ENCODE peak calls at places on chromosomes 7 and 10, in six cellular contexts. One of them, this sample, is unnamed.

GRCh38 chr10:510415-510881 is 179.0 kb downstream of the DIP2C start:
- DNase-seq in HepG2: no peak
- DNase-seq in endothelial cell of umbilical vein: no peak
- DNase-seq in GM12878: no peak
- DNase-seq in A549: no peak
- DNase-seq in K562: no peak
- DNase-seq in this sample: no peak

GRCh38 chr10:133070402-133070801 is 17.3 kb upstream of the ADGRA1 start:
- DNase-seq in HepG2: no peak
- DNase-seq in endothelial cell of umbilical vein: no peak
- DNase-seq in GM12878: no peak
- DNase-seq in A549: no peak
- DNase-seq in K562: no peak
- DNase-seq in this sample: no peak

GRCh38 chr7:102897211-102897621 is 15.6 kb upstream of the LRRC17 start:
- DNase-seq in HepG2: no peak
- DNase-seq in endothelial cell of umbilical vein: peak; percentile 82
- DNase-seq in GM12878: no peak
- DNase-seq in A549: no peak
- DNase-seq in K562: no peak
- DNase-seq in this sample: no peak

GRCh38 chr7:39595102-39595620 is 28.2 kb upstream of the RALA start:
- DNase-seq in HepG2: peak; percentile 16
- DNase-seq in endothelial cell of umbilical vein: peak; percentile 97
- DNase-seq in GM12878: no peak
- DNase-seq in A549: no peak
- DNase-seq in K562: no peak
- DNase-seq in this sample: no peak

GRCh38 chr10:46520941-46521340 is 35.5 kb downstream of the GPRIN2 start:
- DNase-seq in HepG2: no peak
- DNase-seq in endothelial cell of umbilical vein: no peak
- DNase-seq in GM12878: no peak
- DNase-seq in A549: no peak
- DNase-seq in K562: no peak
- DNase-seq in this sample: no peak

GRCh38 chr7:73718438-73718881 is 1.0 kb downstream of the STX1A start:
- DNase-seq in HepG2: no peak
- DNase-seq in endothelial cell of umbilical vein: no peak
- DNase-seq in GM12878: no peak
- DNase-seq in A549: no peak
- DNase-seq in K562: no peak
- DNase-seq in this sample: no peak

GRCh38 chr10:4099202-4099601 is 314.2 kb upstream of the KLF6 start:
- DNase-seq in HepG2: no peak
- DNase-seq in endothelial cell of umbilical vein: no peak
- DNase-seq in GM12878: no peak
- DNase-seq in A549: no peak
- DNase-seq in K562: no peak
- DNase-seq in this sample: no peak

GRCh38 chr7:85750454-85750949 is 563.6 kb upstream of the SEMA3D start:
- DNase-seq in HepG2: peak; percentile 36
- DNase-seq in endothelial cell of umbilical vein: peak; percentile 44
- DNase-seq in GM12878: no peak
- DNase-seq in A549: peak; percentile 54
- DNase-seq in K562: peak; percentile 9
- DNase-seq in this sample: peak; percentile 62

GRCh38 chr7:129951076-129952011 is 1.4 kb downstream of the UBE2H start:
- DNase-seq in HepG2: no peak
- DNase-seq in endothelial cell of umbilical vein: peak; percentile 52
- DNase-seq in GM12878: no peak
- DNase-seq in A549: no peak
- DNase-seq in K562: peak; percentile 60
- DNase-seq in this sample: peak; percentile 47

DNA sequence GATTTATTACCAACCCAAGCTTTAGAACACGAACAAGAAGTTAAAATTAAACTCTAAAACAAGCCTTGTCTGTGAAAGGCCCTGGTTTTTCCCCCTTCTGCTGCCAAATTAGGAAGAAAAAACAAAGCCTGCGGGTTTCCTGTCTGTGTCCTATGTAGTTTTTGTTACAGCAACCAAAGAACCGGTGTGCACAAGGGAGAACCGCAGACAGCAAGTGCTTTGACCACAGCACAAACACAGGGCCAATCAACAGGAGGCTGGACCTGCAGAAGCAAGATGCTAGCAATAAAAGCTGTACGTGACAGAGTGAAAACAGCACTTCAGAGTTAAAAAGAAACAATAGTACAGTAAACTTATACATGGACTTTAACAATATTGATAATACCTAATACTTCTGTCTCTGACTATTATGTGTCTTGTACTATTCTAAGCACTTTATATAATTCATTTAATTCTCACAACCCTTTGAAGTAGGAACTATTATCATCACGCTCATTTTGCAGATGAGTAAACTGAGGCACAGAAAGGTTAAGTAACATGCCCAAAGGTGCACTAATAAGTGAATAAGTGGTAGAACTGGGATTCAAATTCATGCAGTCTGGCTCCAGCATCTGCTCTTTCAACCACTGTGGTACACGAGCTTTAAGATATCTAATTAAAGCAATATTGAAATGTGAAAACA is 66.0 kb downstream of the STK17A start:
- DNase-seq in HepG2: no peak
- DNase-seq in endothelial cell of umbilical vein: peak; percentile 70
- DNase-seq in GM12878: peak; percentile 97
- DNase-seq in A549: no peak
- DNase-seq in K562: no peak
- DNase-seq in this sample: peak; percentile 85
- TF ChIP-seq POLR2A in HepG2: no peak
- TF ChIP-seq POLR2A in endothelial cell of umbilical vein: peak; percentile 13
- TF ChIP-seq POLR2A in GM12878: no peak
- TF ChIP-seq POLR2A in A549: no peak
- TF ChIP-seq POLR2A in K562: no peak
- TF ChIP-seq POLR2A in this sample: no peak

DNA sequence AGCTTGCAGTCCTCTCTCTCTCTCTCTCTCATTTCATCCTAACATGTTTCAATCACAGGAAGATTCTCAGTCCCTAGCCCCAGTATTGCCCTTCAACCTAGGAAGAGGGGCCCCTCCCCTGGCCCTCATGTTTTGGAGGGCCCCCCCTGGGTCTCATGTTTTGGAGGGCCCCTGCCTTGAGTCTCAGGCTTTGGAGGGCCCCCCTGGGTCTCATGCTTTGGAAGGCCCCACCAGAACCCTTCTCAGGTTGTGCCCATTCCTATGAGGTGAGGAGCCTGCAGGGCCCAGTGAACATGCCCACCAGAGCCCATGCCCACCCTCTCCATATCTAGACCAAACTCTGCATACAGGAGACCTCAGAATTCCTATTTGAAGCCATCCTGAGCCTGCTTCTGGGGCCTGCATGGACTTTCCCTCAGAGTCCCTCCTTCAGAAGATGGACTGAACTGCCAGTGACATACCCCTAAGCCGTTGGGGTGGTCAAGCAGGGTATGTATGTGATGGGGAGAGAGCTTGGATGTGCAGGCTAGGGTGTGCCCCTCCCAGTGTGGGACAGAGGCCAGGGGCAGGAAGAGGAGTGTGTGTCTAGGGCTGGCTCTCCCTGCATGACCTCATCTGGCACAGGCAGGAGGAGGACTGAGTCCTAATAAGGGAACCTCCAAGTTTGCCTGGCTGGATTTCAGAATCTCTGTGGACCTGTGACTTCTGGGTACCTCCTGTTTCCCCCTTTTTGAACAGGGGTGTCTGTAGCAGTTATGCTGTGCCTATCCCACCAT is 8.1 kb upstream of the VDAC2 start:
- DNase-seq in HepG2: peak; percentile 41
- DNase-seq in endothelial cell of umbilical vein: no peak
- DNase-seq in GM12878: no peak
- DNase-seq in A549: peak; percentile 81
- DNase-seq in K562: no peak
- DNase-seq in this sample: no peak
- TF ChIP-seq MYC in HepG2: no peak
- TF ChIP-seq MYC in endothelial cell of umbilical vein: no peak
- TF ChIP-seq MYC in GM12878: no peak
- TF ChIP-seq MYC in A549: no peak
- TF ChIP-seq MYC in K562: no peak
- TF ChIP-seq MYC in this sample: no peak

GRCh38 chr10:111076682-111077661 is at the start of gene ADRA2A:
- DNase-seq in HepG2: no peak
- DNase-seq in endothelial cell of umbilical vein: peak; percentile 35
- DNase-seq in GM12878: no peak
- DNase-seq in A549: peak; percentile 44
- DNase-seq in K562: no peak
- DNase-seq in this sample: peak; percentile 32
- TF ChIP-seq POLR2A in HepG2: no peak
- TF ChIP-seq POLR2A in endothelial cell of umbilical vein: no peak
- TF ChIP-seq POLR2A in GM12878: no peak
- TF ChIP-seq POLR2A in A549: no peak
- TF ChIP-seq POLR2A in K562: no peak
- TF ChIP-seq POLR2A in this sample: no peak

DNA sequence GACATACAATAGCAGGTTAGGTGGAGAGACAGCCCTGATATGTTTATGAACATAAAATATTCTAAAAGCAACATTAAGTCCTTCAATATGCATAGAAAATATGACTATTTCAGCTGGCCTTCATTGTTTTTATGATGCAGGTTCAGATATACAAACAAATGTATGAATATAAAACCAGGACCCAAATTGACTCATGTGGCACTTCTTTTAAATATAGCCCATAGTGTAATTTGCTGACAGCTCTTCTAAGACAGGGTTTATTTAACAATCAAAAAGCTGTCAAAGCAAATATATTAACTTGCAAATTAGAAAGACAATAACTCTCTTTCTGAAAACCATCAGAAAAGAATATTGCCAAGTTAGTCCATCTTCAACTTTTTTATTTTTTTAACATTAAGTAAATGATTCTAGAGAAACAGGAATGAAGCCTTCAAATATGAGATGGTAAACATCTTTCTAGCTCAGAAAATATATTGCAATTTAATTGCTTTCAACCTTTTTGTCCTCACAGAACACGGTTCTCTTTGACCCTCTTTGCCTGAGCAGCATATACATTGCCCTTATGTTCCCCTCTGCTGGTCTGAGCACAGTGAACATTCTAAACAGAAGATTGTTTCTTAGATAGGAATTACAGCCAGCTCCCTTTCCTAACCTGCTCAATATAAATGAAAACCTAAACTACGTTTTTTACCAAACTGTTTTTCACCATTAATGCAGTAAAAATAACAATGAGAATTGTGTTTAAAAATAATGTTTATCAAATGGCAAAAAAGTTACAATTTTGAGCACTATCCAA is 82.8 kb downstream of the CACNA2D1 start:
- DNase-seq in HepG2: no peak
- DNase-seq in endothelial cell of umbilical vein: no peak
- DNase-seq in GM12878: no peak
- DNase-seq in A549: no peak
- DNase-seq in K562: no peak
- DNase-seq in this sample: no peak
- TF ChIP-seq MYC in HepG2: no peak
- TF ChIP-seq MYC in endothelial cell of umbilical vein: no peak
- TF ChIP-seq MYC in GM12878: no peak
- TF ChIP-seq MYC in A549: no peak
- TF ChIP-seq MYC in K562: no peak
- TF ChIP-seq MYC in this sample: no peak

GRCh38 chr10:12531305-12531738 is 182.0 kb downstream of the CAMK1D start:
- DNase-seq in HepG2: no peak
- DNase-seq in endothelial cell of umbilical vein: no peak
- DNase-seq in GM12878: no peak
- DNase-seq in A549: peak; percentile 21
- DNase-seq in K562: no peak
- DNase-seq in this sample: no peak

GRCh38 chr10:12530017-12530416 is 180.7 kb downstream of the CAMK1D start:
- DNase-seq in HepG2: no peak
- DNase-seq in endothelial cell of umbilical vein: no peak
- DNase-seq in GM12878: no peak
- DNase-seq in A549: no peak
- DNase-seq in K562: no peak
- DNase-seq in this sample: no peak

GRCh38 chr10:12521423-12521822 is 172.1 kb downstream of the CAMK1D start:
- DNase-seq in HepG2: no peak
- DNase-seq in endothelial cell of umbilical vein: no peak
- DNase-seq in GM12878: no peak
- DNase-seq in A549: no peak
- DNase-seq in K562: no peak
- DNase-seq in this sample: no peak

GRCh38 chr10:12526311-12526710 is 177.0 kb downstream of the CAMK1D start:
- DNase-seq in HepG2: no peak
- DNase-seq in endothelial cell of umbilical vein: no peak
- DNase-seq in GM12878: no peak
- DNase-seq in A549: no peak
- DNase-seq in K562: no peak
- DNase-seq in this sample: no peak
- TF ChIP-seq POLR2A in HepG2: no peak
- TF ChIP-seq POLR2A in endothelial cell of umbilical vein: no peak
- TF ChIP-seq POLR2A in GM12878: no peak
- TF ChIP-seq POLR2A in A549: no peak
- TF ChIP-seq POLR2A in K562: no peak
- TF ChIP-seq POLR2A in this sample: no peak

DNA sequence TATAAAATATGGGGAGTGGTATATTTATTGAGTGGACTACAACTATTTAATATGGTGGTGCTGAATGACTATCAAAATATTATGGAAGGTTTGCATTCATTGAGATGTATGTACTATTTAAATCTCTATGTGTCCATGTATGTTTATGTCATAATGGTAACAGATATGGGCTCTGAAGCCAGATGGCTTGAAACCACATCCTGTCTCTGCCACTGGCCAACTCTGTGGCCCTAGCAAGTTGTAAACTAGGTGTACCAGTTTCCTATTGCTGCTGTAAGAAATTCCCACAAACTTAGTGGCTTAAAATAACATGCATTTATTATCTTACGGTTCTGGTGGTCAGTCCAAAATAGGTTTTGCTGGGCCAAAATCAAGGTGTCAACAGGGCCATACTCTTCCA is 198.1 kb upstream of the NFE2L3 start:
- DNase-seq in HepG2: no peak
- DNase-seq in endothelial cell of umbilical vein: no peak
- DNase-seq in GM12878: no peak
- DNase-seq in A549: no peak
- DNase-seq in K562: no peak
- DNase-seq in this sample: peak; percentile 68
- TF ChIP-seq MYC in HepG2: no peak
- TF ChIP-seq MYC in endothelial cell of umbilical vein: no peak
- TF ChIP-seq MYC in GM12878: no peak
- TF ChIP-seq MYC in A549: no peak
- TF ChIP-seq MYC in K562: no peak
- TF ChIP-seq MYC in this sample: no peak

This sample was measured in NB4.